ENCODE peak calls at places on chromosomes 1 and 21, in seven cellular contexts. One of them, this sample, is unnamed.

GRCh38 chr1:209249280-209249670 is 334.2 kb upstream of the CAMK1G start:
- DNase-seq in lower lobe of right lung: no peak
- DNase-seq in neural progenitor cell: no peak
- DNase-seq in HFFc6: no peak
- DNase-seq in fibroblast of pulmonary artery: peak
- DNase-seq in transverse colon: no peak
- DNase-seq in body of pancreas: no peak
- DNase-seq in this sample: no peak

GRCh38 chr1:21280011-21280471 is 10.2 kb downstream of the ECE1 start:
- DNase-seq in transverse colon: peak
- DNase-seq in body of pancreas: no peak
- DNase-seq in fibroblast of pulmonary artery: peak
- DNase-seq in lower lobe of right lung: peak
- DNase-seq in HFFc6: no peak
- DNase-seq in neural progenitor cell: no peak
- DNase-seq in this sample: no peak

GRCh38 chr1:76640092-76640491 is 227.2 kb upstream of the ST6GALNAC5 start:
- DNase-seq in lower lobe of right lung: no peak
- DNase-seq in HFFc6: no peak
- DNase-seq in neural progenitor cell: no peak
- DNase-seq in fibroblast of pulmonary artery: peak
- DNase-seq in body of pancreas: no peak
- DNase-seq in transverse colon: no peak
- DNase-seq in this sample: no peak

GRCh38 chr1:223700942-223701637 is 11.2 kb upstream of the CAPN2 start:
- DNase-seq in HFFc6: peak
- DNase-seq in transverse colon: no peak
- DNase-seq in body of pancreas: peak
- DNase-seq in neural progenitor cell: no peak
- DNase-seq in fibroblast of pulmonary artery: peak
- DNase-seq in lower lobe of right lung: peak
- DNase-seq in this sample: no peak

GRCh38 chr1:46539968-46540367 is 11.5 kb downstream of the KNCN start:
- DNase-seq in HFFc6: peak
- DNase-seq in neural progenitor cell: no peak
- DNase-seq in body of pancreas: no peak
- DNase-seq in transverse colon: no peak
- DNase-seq in fibroblast of pulmonary artery: peak
- DNase-seq in lower lobe of right lung: no peak
- DNase-seq in this sample: no peak

GRCh38 chr1:171210355-171210754 is 25.3 kb downstream of the FMO2 start:
- DNase-seq in body of pancreas: peak
- DNase-seq in neural progenitor cell: peak
- DNase-seq in lower lobe of right lung: no peak
- DNase-seq in fibroblast of pulmonary artery: peak
- DNase-seq in transverse colon: no peak
- DNase-seq in HFFc6: no peak
- DNase-seq in this sample: no peak

GRCh38 chr1:47189844-47190562 is at the start of gene PDZK1IP1:
- DNase-seq in fibroblast of pulmonary artery: peak
- DNase-seq in lower lobe of right lung: peak
- DNase-seq in HFFc6: peak
- DNase-seq in transverse colon: peak
- DNase-seq in neural progenitor cell: peak
- DNase-seq in body of pancreas: peak
- DNase-seq in this sample: no peak

GRCh38 chr1:11289064-11289463 is 16.1 kb downstream of the UBIAD1 start:
- DNase-seq in transverse colon: no peak
- DNase-seq in lower lobe of right lung: no peak
- DNase-seq in fibroblast of pulmonary artery: no peak
- DNase-seq in body of pancreas: no peak
- DNase-seq in neural progenitor cell: no peak
- DNase-seq in HFFc6: no peak
- DNase-seq in this sample: no peak

GRCh38 chr1:59477867-59478266 is 181.0 kb downstream of the FGGY start:
- DNase-seq in lower lobe of right lung: no peak
- DNase-seq in transverse colon: no peak
- DNase-seq in body of pancreas: no peak
- DNase-seq in fibroblast of pulmonary artery: no peak
- DNase-seq in neural progenitor cell: no peak
- DNase-seq in HFFc6: no peak
- DNase-seq in this sample: no peak

GRCh38 chr1:67537647-67538018 is 107.4 kb upstream of the SERBP1 start:
- DNase-seq in fibroblast of pulmonary artery: no peak
- DNase-seq in body of pancreas: no peak
- DNase-seq in transverse colon: no peak
- DNase-seq in lower lobe of right lung: no peak
- DNase-seq in HFFc6: no peak
- DNase-seq in neural progenitor cell: no peak
- DNase-seq in this sample: no peak

GRCh38 chr1:47963568-47963973 is 33.6 kb downstream of the TRABD2B start:
- DNase-seq in transverse colon: no peak
- DNase-seq in fibroblast of pulmonary artery: no peak
- DNase-seq in lower lobe of right lung: no peak
- DNase-seq in body of pancreas: peak
- DNase-seq in neural progenitor cell: no peak
- DNase-seq in HFFc6: no peak
- DNase-seq in this sample: no peak

GRCh38 chr21:28982637-28983036 is 10.0 kb downstream of the LTN1 start:
- DNase-seq in HFFc6: no peak
- DNase-seq in neural progenitor cell: no peak
- DNase-seq in fibroblast of pulmonary artery: no peak
- DNase-seq in transverse colon: no peak
- DNase-seq in lower lobe of right lung: no peak
- DNase-seq in body of pancreas: no peak
- DNase-seq in this sample: no peak

GRCh38 chr1:1352784-1353388 is 3.7 kb upstream of the DVL1 start:
- DNase-seq in body of pancreas: no peak
- DNase-seq in transverse colon: no peak
- DNase-seq in lower lobe of right lung: no peak
- DNase-seq in fibroblast of pulmonary artery: no peak
- DNase-seq in HFFc6: no peak
- DNase-seq in neural progenitor cell: no peak
- DNase-seq in this sample: no peak

GRCh38 chr1:232014941-232015340 is 388.4 kb downstream of the DISC1 start:
- DNase-seq in body of pancreas: no peak
- DNase-seq in lower lobe of right lung: no peak
- DNase-seq in neural progenitor cell: no peak
- DNase-seq in HFFc6: no peak
- DNase-seq in transverse colon: no peak
- DNase-seq in fibroblast of pulmonary artery: no peak
- DNase-seq in this sample: no peak

GRCh38 chr1:114558548-114558947 is 22.9 kb downstream of the BCAS2 start:
- DNase-seq in HFFc6: no peak
- DNase-seq in lower lobe of right lung: no peak
- DNase-seq in fibroblast of pulmonary artery: peak
- DNase-seq in transverse colon: no peak
- DNase-seq in neural progenitor cell: peak
- DNase-seq in body of pancreas: no peak
- DNase-seq in this sample: peak

GRCh38 chr1:91979383-91979782 is 30.2 kb downstream of the BRDT start:
- DNase-seq in body of pancreas: no peak
- DNase-seq in neural progenitor cell: no peak
- DNase-seq in lower lobe of right lung: no peak
- DNase-seq in transverse colon: no peak
- DNase-seq in fibroblast of pulmonary artery: no peak
- DNase-seq in HFFc6: no peak
- DNase-seq in this sample: no peak

GRCh38 chr1:14113841-14114567 is 414.0 kb downstream of the PRDM2 start:
- DNase-seq in neural progenitor cell: peak
- DNase-seq in lower lobe of right lung: peak
- DNase-seq in transverse colon: peak
- DNase-seq in body of pancreas: peak
- DNase-seq in fibroblast of pulmonary artery: peak
- DNase-seq in HFFc6: no peak
- DNase-seq in this sample: peak

GRCh38 chr1:920506-920905 is 3.2 kb upstream of the SAMD11 start:
- DNase-seq in HFFc6: no peak
- DNase-seq in neural progenitor cell: no peak
- DNase-seq in transverse colon: no peak
- DNase-seq in lower lobe of right lung: no peak
- DNase-seq in body of pancreas: no peak
- DNase-seq in fibroblast of pulmonary artery: no peak
- DNase-seq in this sample: no peak

GRCh38 chr1:178192686-178193085 is 98.8 kb downstream of the RASAL2 start:
- DNase-seq in HFFc6: peak
- DNase-seq in transverse colon: peak
- DNase-seq in neural progenitor cell: no peak
- DNase-seq in body of pancreas: peak
- DNase-seq in lower lobe of right lung: no peak
- DNase-seq in fibroblast of pulmonary artery: peak
- DNase-seq in this sample: no peak

GRCh38 chr1:54668567-54668966 is 27.0 kb downstream of the MROH7 start:
- DNase-seq in transverse colon: no peak
- DNase-seq in HFFc6: no peak
- DNase-seq in fibroblast of pulmonary artery: no peak
- DNase-seq in body of pancreas: no peak
- DNase-seq in neural progenitor cell: no peak
- DNase-seq in lower lobe of right lung: no peak
- DNase-seq in this sample: no peak

GRCh38 chr1:53362851-53363642 is 35.2 kb upstream of the LRP8 start:
- DNase-seq in fibroblast of pulmonary artery: no peak
- DNase-seq in transverse colon: no peak
- DNase-seq in HFFc6: no peak
- DNase-seq in neural progenitor cell: no peak
- DNase-seq in lower lobe of right lung: no peak
- DNase-seq in body of pancreas: no peak
- DNase-seq in this sample: no peak
- TF ChIP-seq CTCF in fibroblast of pulmonary artery: no peak
- TF ChIP-seq CTCF in transverse colon: no peak
- TF ChIP-seq CTCF in HFFc6: no peak
- TF ChIP-seq CTCF in neural progenitor cell: no peak
- TF ChIP-seq CTCF in lower lobe of right lung: no peak
- TF ChIP-seq CTCF in body of pancreas: no peak
- TF ChIP-seq CTCF in this sample: no peak

DNA sequence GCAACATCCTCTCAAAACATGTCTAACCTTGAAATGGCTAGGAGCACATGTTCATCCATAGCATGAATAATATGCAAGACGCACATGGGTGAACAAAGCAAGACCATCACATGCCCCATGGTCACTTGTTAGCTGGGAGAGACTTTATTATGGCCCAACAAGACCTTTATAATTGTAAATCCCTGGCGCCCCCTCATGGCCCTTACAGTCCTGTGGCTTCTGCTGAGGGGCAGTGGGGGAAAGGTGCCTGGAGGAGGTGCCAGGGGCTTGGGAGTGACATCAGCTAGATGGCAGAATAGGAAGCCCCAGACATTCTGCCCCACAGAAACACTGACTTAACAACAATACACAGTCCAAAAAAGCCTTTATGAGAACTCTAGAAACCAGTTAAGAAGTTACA is 51.7 kb downstream of the CSMD2 start:
- DNase-seq in fibroblast of pulmonary artery: no peak
- DNase-seq in body of pancreas: peak
- DNase-seq in lower lobe of right lung: no peak
- DNase-seq in transverse colon: no peak
- DNase-seq in neural progenitor cell: peak
- DNase-seq in HFFc6: no peak
- DNase-seq in this sample: no peak
- TF ChIP-seq CTCF in fibroblast of pulmonary artery: no peak
- TF ChIP-seq CTCF in body of pancreas: peak
- TF ChIP-seq CTCF in lower lobe of right lung: no peak
- TF ChIP-seq CTCF in transverse colon: no peak
- TF ChIP-seq CTCF in neural progenitor cell: peak
- TF ChIP-seq CTCF in HFFc6: no peak
- TF ChIP-seq CTCF in this sample: no peak

GRCh38 chr1:82013702-82014101 is 213.0 kb downstream of the ADGRL2 start:
- DNase-seq in transverse colon: no peak
- DNase-seq in neural progenitor cell: no peak
- DNase-seq in lower lobe of right lung: no peak
- DNase-seq in fibroblast of pulmonary artery: peak
- DNase-seq in body of pancreas: no peak
- DNase-seq in HFFc6: no peak
- DNase-seq in this sample: no peak
- TF ChIP-seq CTCF in transverse colon: no peak
- TF ChIP-seq CTCF in neural progenitor cell: no peak
- TF ChIP-seq CTCF in lower lobe of right lung: peak
- TF ChIP-seq CTCF in fibroblast of pulmonary artery: peak
- TF ChIP-seq CTCF in body of pancreas: no peak
- TF ChIP-seq CTCF in HFFc6: no peak
- TF ChIP-seq CTCF in this sample: no peak

GRCh38 chr1:3321559-3322439 is 132.7 kb upstream of the ARHGEF16 start:
- DNase-seq in fibroblast of pulmonary artery: no peak
- DNase-seq in body of pancreas: no peak
- DNase-seq in HFFc6: no peak
- DNase-seq in lower lobe of right lung: no peak
- DNase-seq in transverse colon: no peak
- DNase-seq in neural progenitor cell: no peak
- DNase-seq in this sample: no peak

GRCh38 chr1:3318329-3318728 is 136.1 kb upstream of the ARHGEF16 start:
- DNase-seq in fibroblast of pulmonary artery: no peak
- DNase-seq in lower lobe of right lung: no peak
- DNase-seq in body of pancreas: no peak
- DNase-seq in transverse colon: no peak
- DNase-seq in HFFc6: no peak
- DNase-seq in neural progenitor cell: no peak
- DNase-seq in this sample: no peak

GRCh38 chr1:3319874-3320245 is 134.6 kb upstream of the ARHGEF16 start:
- DNase-seq in body of pancreas: peak
- DNase-seq in HFFc6: peak
- DNase-seq in transverse colon: peak
- DNase-seq in fibroblast of pulmonary artery: peak
- DNase-seq in neural progenitor cell: peak
- DNase-seq in lower lobe of right lung: no peak
- DNase-seq in this sample: peak

GRCh38 chr1:3322440-3323020 is 131.9 kb upstream of the ARHGEF16 start:
- DNase-seq in neural progenitor cell: no peak
- DNase-seq in HFFc6: no peak
- DNase-seq in fibroblast of pulmonary artery: no peak
- DNase-seq in transverse colon: no peak
- DNase-seq in lower lobe of right lung: no peak
- DNase-seq in body of pancreas: no peak
- DNase-seq in this sample: no peak

DNA sequence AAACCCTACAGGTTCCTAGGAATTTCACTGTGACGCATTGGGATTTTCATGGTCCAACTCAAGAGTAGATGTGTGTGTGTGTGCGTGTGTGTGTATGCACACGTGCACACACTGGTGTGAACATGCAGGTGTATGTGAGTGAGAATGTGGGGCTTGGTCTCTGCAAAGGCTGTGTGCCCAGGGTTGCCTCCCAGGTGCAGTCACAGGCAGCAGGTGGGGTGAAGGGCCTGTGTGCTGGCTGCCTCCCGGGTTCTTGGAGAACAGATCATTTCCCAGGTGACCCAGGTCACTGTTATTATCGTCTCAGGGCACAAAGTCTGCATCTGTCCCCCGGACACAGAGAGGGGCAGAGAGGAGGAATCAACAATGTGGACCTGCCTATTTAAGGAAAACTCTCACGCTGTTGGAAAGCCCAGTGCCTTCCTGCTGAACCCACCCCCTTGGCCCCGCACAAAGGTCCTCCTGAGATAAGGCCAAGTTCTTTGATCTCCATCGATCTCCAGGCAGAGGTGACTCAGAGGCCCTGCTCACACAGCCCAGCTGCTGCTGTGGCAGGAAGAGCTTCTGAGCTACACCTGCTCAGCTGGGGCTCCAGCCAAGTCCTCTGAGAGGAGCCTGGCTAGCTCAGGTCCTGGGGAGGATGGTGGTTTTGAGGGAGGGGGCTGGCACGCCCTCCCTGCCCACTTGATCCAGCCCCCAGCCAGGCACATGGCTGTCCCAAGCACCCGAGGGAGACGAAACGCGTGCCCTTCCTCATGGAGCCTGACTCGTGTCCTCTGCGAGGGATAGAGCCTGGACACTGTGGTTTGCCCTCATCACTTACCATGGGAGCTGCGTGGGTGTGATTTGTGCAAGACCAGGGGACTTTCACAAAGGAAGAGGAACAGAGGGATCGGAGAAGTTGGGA is 134.0 kb upstream of the ARHGEF16 start:
- DNase-seq in lower lobe of right lung: peak
- DNase-seq in HFFc6: no peak
- DNase-seq in fibroblast of pulmonary artery: no peak
- DNase-seq in neural progenitor cell: no peak
- DNase-seq in transverse colon: peak
- DNase-seq in body of pancreas: peak
- DNase-seq in this sample: no peak
- TF ChIP-seq CTCF in lower lobe of right lung: no peak
- TF ChIP-seq CTCF in HFFc6: peak
- TF ChIP-seq CTCF in fibroblast of pulmonary artery: no peak
- TF ChIP-seq CTCF in neural progenitor cell: no peak
- TF ChIP-seq CTCF in transverse colon: peak
- TF ChIP-seq CTCF in body of pancreas: no peak
- TF ChIP-seq CTCF in this sample: no peak

This sample was measured in GM13977.